ENCODE peak calls at places on chromosomes 11 and 22, in seven cellular contexts. C is trophoblast cell, J is mesendoderm, Y is mesenchymal stem cell, A is H9, P is IMR-90, M is H1. U is an unnamed sample.
A peak's percentile ranks its signal among the peaks of the same experiment; 100 is the strongest.

GRCh38 chr11:60710482-60710881 is 11.1 kb downstream of the MS4A8 start:
- DNase-seq in M (peak; percentile 45), J (peak; percentile 79), Y (no peak), P (no peak), C (no peak), A (peak; percentile 62), U (no peak)

GRCh38 chr11:36433896-36434295 is 76.2 kb downstream of the TRAF6 start:
- DNase-seq in M (no peak), A (no peak), J (no peak), C (no peak), P (no peak), Y (no peak), U (no peak)

GRCh38 chr11:58734681-58735490 is 3.1 kb upstream of the GLYAT start:
- DNase-seq in A (no peak), M (no peak), J (no peak), Y (no peak), P (no peak), C (no peak), U (no peak)

GRCh38 chr11:134913999-134914590 is 502.1 kb upstream of the B3GAT1 start:
- DNase-seq in P (no peak), C (no peak), M (no peak), Y (no peak), J (no peak), A (no peak), U (no peak)

GRCh38 chr11:73001615-73002014 is 140.5 kb downstream of the FCHSD2 start:
- DNase-seq in P (no peak), Y (no peak), C (no peak), A (no peak), M (no peak), J (no peak), U (no peak)

GRCh38 chr22:16601437-16602223 is 9.0 kb upstream of the CCT8L2 start:
- DNase-seq in J (no peak), M (no peak), P (no peak), Y (no peak), A (no peak), C (peak; percentile 32), U (no peak)

GRCh38 chr11:69593851-69594250 is 47.1 kb upstream of the CCND1 start:
- DNase-seq in A (no peak), Y (no peak), M (no peak), P (no peak), C (no peak), J (no peak), U (no peak)

GRCh38 chr11:34251640-34251980 is 106.2 kb downstream of the ABTB2 start:
- DNase-seq in A (no peak), M (no peak), C (no peak), Y (no peak), P (peak; percentile 42), J (no peak), U (no peak)

GRCh38 chr11:74354036-74354435 is 42.6 kb upstream of the P4HA3 start:
- DNase-seq in Y (no peak), A (no peak), P (no peak), C (no peak), M (no peak), J (no peak), U (no peak)

GRCh38 chr11:124865902-124866851 is 945 bp downstream of the ROBO3 start:
- DNase-seq in C (peak; percentile 23), P (peak; percentile 15), A (peak; percentile 64), J (peak; percentile 40), Y (peak; percentile 39), M (peak; percentile 89), U (no peak)

GRCh38 chr11:109914038-109914437 is 179.2 kb upstream of the ZC3H12C start:
- DNase-seq in C (peak; percentile 88), A (no peak), P (no peak), Y (no peak), M (no peak), J (peak; percentile 56), U (no peak)

GRCh38 chr11:121595717-121596156 is 143.0 kb upstream of the SORL1-AS1 start:
- DNase-seq in C (peak; percentile 91), A (no peak), J (no peak), P (peak; percentile 100), Y (peak; percentile 95), M (no peak), U (no peak)

GRCh38 chr22:19879248-19879575 is 24.5 kb upstream of the GNB1L start:
- DNase-seq in C (no peak), A (peak; percentile 29), M (peak; percentile 41), J (no peak), P (no peak), Y (no peak), U (no peak)

GRCh38 chr11:19947521-19948114 is 212.7 kb downstream of the DBX1 start:
- DNase-seq in P (no peak), Y (no peak), C (no peak), A (no peak), M (no peak), J (no peak), U (no peak)

GRCh38 chr11:61734767-61735166 is 17.7 kb upstream of the MYRF start:
- DNase-seq in A (no peak), C (no peak), J (no peak), P (no peak), Y (no peak), M (no peak), U (no peak)

GRCh38 chr11:74268451-74268850 is 43.0 kb downstream of the P4HA3 start:
- DNase-seq in A (no peak), C (no peak), M (no peak), Y (no peak), J (no peak), P (no peak), U (no peak)

GRCh38 chr11:133808393-133809140 is 36.7 kb downstream of the SPATA19 start:
- DNase-seq in A (no peak), M (no peak), Y (no peak), J (peak; percentile 34), C (no peak), P (no peak), U (no peak)
- H3K4ac ChIP-seq in A (no peak overlapping the region), M (no peak overlapping the region), Y (no peak overlapping the region), J (no peak overlapping the region), C (no peak overlapping the region), P (no peak overlapping the region), U (no peak overlapping the region)

DNA sequence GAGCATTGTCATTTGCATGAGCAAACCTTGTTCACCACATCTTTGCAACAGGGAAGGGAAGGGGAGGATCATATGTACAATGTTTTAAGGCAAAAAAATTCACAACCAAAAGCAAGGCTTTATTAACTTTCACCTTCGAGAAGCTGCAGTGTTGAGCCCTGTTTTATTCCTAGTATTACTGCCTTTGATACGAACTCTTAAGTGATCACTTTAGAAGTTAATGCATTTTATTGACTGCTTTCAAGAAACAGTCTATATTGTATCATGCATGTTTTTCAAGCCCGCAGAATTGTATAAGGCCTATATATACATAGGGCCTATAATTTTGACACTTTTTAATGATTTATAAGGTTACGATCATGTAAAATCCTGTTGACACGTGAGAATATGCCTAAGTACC is 117.5 kb upstream of the VPREB1 start:
- DNase-seq in C (no peak), P (no peak), J (no peak), A (no peak), Y (no peak), M (no peak), U (no peak)
- H3K4ac ChIP-seq in C (no peak overlapping the region), P (no peak overlapping the region), J (no peak overlapping the region), A (no peak overlapping the region), Y (no peak overlapping the region), M (no peak overlapping the region), U (no peak overlapping the region)

DNA sequence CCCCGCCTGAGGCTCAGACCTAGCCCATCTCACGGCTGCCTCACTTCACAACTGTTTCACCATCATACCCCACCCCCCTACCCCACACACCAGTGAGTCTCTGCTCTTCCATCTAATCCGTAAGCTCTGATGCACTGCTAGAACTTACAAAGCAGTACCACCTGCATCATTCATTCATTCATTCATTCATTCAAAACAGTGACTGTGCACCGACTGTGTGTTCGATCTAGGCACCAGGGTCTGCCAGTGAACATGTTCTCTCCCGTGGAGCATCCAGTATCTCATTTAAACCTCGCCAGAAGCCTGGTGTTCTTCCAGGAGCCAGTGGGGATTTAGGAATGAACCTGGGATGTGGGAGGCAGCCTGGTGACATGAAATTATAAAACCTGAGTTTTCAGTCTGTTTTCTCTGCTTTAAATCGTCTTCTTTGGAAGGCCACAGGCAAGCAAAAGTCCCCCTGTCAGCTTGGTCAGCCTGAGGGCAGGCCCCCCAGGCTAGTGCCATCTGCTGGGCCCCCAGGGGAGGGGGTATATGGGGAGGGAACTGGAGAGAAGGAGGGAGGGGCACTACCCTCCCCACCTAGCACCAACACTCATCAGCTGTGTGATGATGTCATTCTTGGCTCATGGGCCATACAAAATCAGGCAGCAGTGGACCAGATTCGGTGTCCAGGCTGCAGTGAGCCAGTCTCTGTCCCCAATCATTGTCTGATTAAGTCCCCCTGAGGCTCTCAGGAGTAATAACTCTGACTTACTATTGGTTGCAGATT is 18.4 kb downstream of the TMPRSS6 start:
- DNase-seq in Y (no peak), P (no peak), M (no peak), J (peak; percentile 13), C (no peak), A (no peak), U (no peak)
- H3K4ac ChIP-seq in Y (no peak overlapping the region), P (no peak overlapping the region), M (no peak overlapping the region), J (no peak overlapping the region), C (no peak overlapping the region), A (no peak overlapping the region), U (peak overlapping the region; percentile 53)

GRCh38 chr22:45268167-45268957 is 16.4 kb upstream of the UPK3A start:
- DNase-seq in Y (peak; percentile 50), M (peak; percentile 87), P (no peak), A (peak; percentile 97), C (no peak), J (peak; percentile 98), U (peak; percentile 89)
- H3K4ac ChIP-seq in Y (peak overlapping the region; percentile 6), M (peak overlapping the region; percentile 36), P (peak overlapping the region; percentile 90), A (no peak overlapping the region), C (peak overlapping the region; percentile 53), J (peak overlapping the region; percentile 6), U (no peak overlapping the region)

GRCh38 chr22:45976351-45977002 is 485 bp downstream of the WNT7B start:
- DNase-seq in A (no peak), M (no peak), P (no peak), J (no peak), C (no peak), Y (peak; percentile 24), U (no peak)

GRCh38 chr22:45975266-45976161 is 1.4 kb downstream of the WNT7B start:
- DNase-seq in P (no peak), Y (no peak), J (peak; percentile 40), C (peak; percentile 51), A (no peak), M (no peak), U (no peak)

GRCh38 chr22:45977551-45978274 is 751 bp upstream of the WNT7B start:
- DNase-seq in A (peak; percentile 68), J (peak; percentile 40), C (no peak), M (peak; percentile 72), Y (peak; percentile 28), P (peak; percentile 22), U (peak; percentile 52)

GRCh38 chr22:45978275-45978713 is 1.3 kb upstream of the WNT7B start:
- DNase-seq in M (no peak), J (no peak), A (no peak), Y (no peak), P (no peak), C (no peak), U (peak; percentile 54)

GRCh38 chr22:45977003-45977395 is at the start of gene WNT7B:
- DNase-seq in M (no peak), C (peak; percentile 39), Y (no peak), A (no peak), J (peak; percentile 36), P (no peak), U (no peak)
- H3K4ac ChIP-seq in M (peak within 1 kb of the TSS; percentile 85), C (no peak within 1 kb of the TSS), Y (no peak within 1 kb of the TSS), A (no peak within 1 kb of the TSS), J (no peak within 1 kb of the TSS), P (no peak within 1 kb of the TSS), U (no peak within 1 kb of the TSS)

U was measured in neuronal stem cell.